ENCODE peak calls at places on chromosomes 12 and 14, in six cellular contexts. N is A549; W is heart left ventricle; L is effector memory CD4-positive, alpha-beta T cell; I is left lung; G is lower lobe of right lung. M is an unnamed sample. For H3K9me3, the result is how much of the 10 kb centered on the place peaks cover.

GRCh38 chr14:24789277-24789832 is 155.4 kb upstream of the GZMB start:
- DNase-seq in N (no peak), W (no peak), L (no peak), I (no peak), G (no peak), M (no peak)

GRCh38 chr12:47903927-47904646 is 707 bp downstream of the VDR start:
- DNase-seq in N (peak), W (peak), L (peak), I (peak), G (peak), M (peak)

GRCh38 chr14:52076334-52076733 is 7.5 kb upstream of the NID2 start:
- DNase-seq in N (no peak), W (no peak), L (no peak), I (no peak), G (no peak), M (no peak)

GRCh38 chr12:6532927-6533652 is 1.2 kb upstream of the GAPDH start:
- DNase-seq in N (peak), W (peak), L (no peak), I (peak), G (no peak), M (no peak)

GRCh38 chr12:53053223-53054111 is 3.6 kb downstream of the TNS2 start:
- DNase-seq in N (peak), W (no peak), L (peak), I (no peak), G (no peak), M (peak)

GRCh38 chr14:64438181-64438839 is 27.0 kb upstream of the AKAP5 start:
- DNase-seq in N (peak), W (no peak), L (no peak), I (no peak), G (no peak), M (no peak)

GRCh38 chr12:19506497-19506896 is 67.2 kb downstream of the AEBP2 start:
- DNase-seq in N (no peak), W (no peak), L (no peak), I (no peak), G (no peak), M (no peak)

GRCh38 chr14:103561381-103562134 is 899 bp downstream of the BAG5 start:
- DNase-seq in N (no peak), W (peak), L (peak), I (no peak), G (peak), M (no peak)

GRCh38 chr12:18074001-18074400 is 16.0 kb downstream of the RERGL start:
- DNase-seq in N (no peak), W (no peak), L (no peak), I (no peak), G (no peak), M (no peak)

GRCh38 chr12:19941096-19941495 is 427.2 kb upstream of the PDE3A start:
- DNase-seq in N (no peak), W (no peak), L (no peak), I (peak), G (peak), M (no peak)

GRCh38 chr12:102891756-102892155 is 25.3 kb downstream of the PAH start:
- DNase-seq in N (no peak), W (no peak), L (no peak), I (no peak), G (no peak), M (no peak)

GRCh38 chr12:42625611-42626010 is 36.1 kb upstream of the PRICKLE1 start:
- DNase-seq in N (no peak), W (no peak), L (no peak), I (no peak), G (no peak), M (no peak)

GRCh38 chr14:25140423-25140822 is 90.5 kb upstream of the STXBP6 start:
- DNase-seq in N (no peak), W (no peak), L (no peak), I (no peak), G (no peak), M (no peak)

GRCh38 chr14:98210045-98210678 is 1061.8 kb downstream of the BCL11B start:
- DNase-seq in N (no peak), W (no peak), L (peak), I (no peak), G (no peak), M (no peak)

GRCh38 chr12:45439039-45439438 is 223.1 kb downstream of the ANO6 start:
- DNase-seq in N (peak), W (no peak), L (no peak), I (no peak), G (no peak), M (no peak)

GRCh38 chr12:104494137-104494815 is 37.5 kb downstream of the CHST11 start:
- DNase-seq in N (no peak), W (no peak), L (no peak), I (no peak), G (peak), M (no peak)

GRCh38 chr12:46303039-46303666 is 34.3 kb upstream of the SLC38A1 start:
- DNase-seq in N (peak), W (no peak), L (peak), I (no peak), G (no peak), M (peak)

GRCh38 chr12:123983822-123984485 is 10.9 kb downstream of the ZNF664 start:
- DNase-seq in N (peak), W (no peak), L (no peak), I (no peak), G (no peak), M (peak)

GRCh38 chr12:65925626-65926025 is 101.3 kb downstream of the HMGA2 start:
- DNase-seq in N (no peak), W (no peak), L (no peak), I (no peak), G (no peak), M (no peak)

GRCh38 chr14:72552236-72552635 is 341.7 kb downstream of the DPF3 start:
- DNase-seq in N (no peak), W (no peak), L (no peak), I (no peak), G (no peak), M (no peak)
- H3K9me3 ChIP-seq in N (under half), W (under half), L (under half), I (under half), G (under half), M (under half)

GRCh38 chr12:126617312-126617711 is 1552.1 kb downstream of the AACS start:
- DNase-seq in N (peak), W (no peak), L (no peak), I (no peak), G (no peak), M (no peak)
- H3K9me3 ChIP-seq in N (under half), W (under half), L (under half), I (under half), G (under half), M (under half)

DNA sequence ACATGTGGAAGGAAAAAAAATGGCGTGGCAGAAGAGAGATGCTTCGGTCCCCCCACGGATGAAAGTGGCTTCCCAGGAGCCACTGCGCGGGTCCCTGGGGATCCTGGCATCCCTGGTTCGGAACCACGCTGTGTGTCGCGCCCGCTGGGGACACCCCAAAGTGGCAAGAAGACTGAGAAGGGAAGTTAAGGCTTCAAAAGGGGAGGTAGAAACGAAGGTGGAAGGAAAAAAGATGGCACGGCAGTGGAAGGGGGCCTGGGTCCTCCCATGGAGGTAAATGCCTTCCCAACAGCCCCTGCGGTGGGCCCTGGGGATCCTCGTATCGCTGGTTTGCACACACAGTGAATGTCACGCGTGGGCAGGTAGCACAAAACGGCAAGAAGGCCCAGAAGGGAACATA is 281.7 kb downstream of the ALG10 start:
- DNase-seq in N (no peak), W (peak), L (no peak), I (peak), G (no peak), M (no peak)
- H3K9me3 ChIP-seq in N (under half), W (under half), L (under half), I (half or more), G (under half), M (under half)

GRCh38 chr12:55741978-55742377 is 944 bp upstream of the GDF11 start:
- DNase-seq in N (no peak), W (no peak), L (no peak), I (no peak), G (no peak), M (no peak)
- H3K9me3 ChIP-seq in N (under half), W (under half), L (under half), I (under half), G (under half), M (under half)

GRCh38 chr12:131856366-131857097 is 28.3 kb downstream of the MMP17 start:
- DNase-seq in N (no peak), W (peak), L (no peak), I (no peak), G (no peak), M (no peak)
- H3K9me3 ChIP-seq in N (under half), W (under half), L (under half), I (under half), G (under half), M (under half)

M was measured in T-helper 17 cell.